ENCODE peak calls at places on chromosome 1, in six cellular contexts. T is T-helper 2 cell; H is activated CD4-positive, alpha-beta T cell treated with anti-CD3 and anti-CD28 coated beads, Interleukin-2, amount 50 U/mL, for 1 hour; D is tibial artery; L is NCI-H2171 treated with DMSO at 0.1 percent for 48 hours; F is ovary. N is an unnamed sample.

GRCh38 chr1:172778461-172779455 is 119.9 kb downstream of the FASLG start:
- DNase-seq in D (no peak), H (no peak), F (no peak), L (no peak), T (no peak), N (no peak)

GRCh38 chr1:18879791-18880309 is 20.4 kb upstream of the TAS1R2 start:
- DNase-seq in D (no peak), H (no peak), T (no peak), F (no peak), L (no peak), N (no peak)

GRCh38 chr1:211921579-211922095 is 91.1 kb upstream of the LPGAT1 start:
- DNase-seq in D (no peak), F (no peak), L (no peak), H (no peak), T (no peak), N (no peak)

GRCh38 chr1:7827134-7827955 is 25.5 kb downstream of the UTS2 start:
- DNase-seq in F (no peak), T (peak; percentile 22), L (no peak), H (peak; percentile 37), D (no peak), N (no peak)

GRCh38 chr1:113818585-113818984 is 6.3 kb upstream of the RSBN1 start:
- DNase-seq in L (no peak), H (no peak), F (no peak), T (no peak), D (no peak), N (no peak)

GRCh38 chr1:15618685-15619525 is 1.6 kb downstream of the DDI2 start:
- DNase-seq in H (no peak), D (no peak), L (no peak), F (no peak), T (no peak), N (no peak)

GRCh38 chr1:224076407-224076806 is 37.5 kb upstream of the FBXO28 start:
- DNase-seq in F (no peak), H (no peak), T (no peak), L (no peak), D (no peak), N (no peak)

GRCh38 chr1:168907053-168907452 is 178.0 kb upstream of the DPT start:
- DNase-seq in H (no peak), D (no peak), F (no peak), L (no peak), T (no peak), N (no peak)

GRCh38 chr1:191752342-191752741 is 405.9 kb upstream of the RGS18 start:
- DNase-seq in L (peak; percentile 19), T (no peak), D (no peak), H (no peak), F (no peak), N (no peak)

N was measured in coronary artery.